ENCODE peak calls at places on chromosome 5, in ten cellular contexts. K is suprapubic skin, J is stomach, G is A549, U is ovary, D is HepG2, B is tibial nerve, E is H1, Z is esophagus muscularis mucosa, Q is sigmoid colon. P is an unnamed sample.

GRCh38 chr5:109399092-109399759 is 10.5 kb downstream of the PJA2 start:
- DNase-seq in K (no peak), Z (no peak), E (no peak), B (no peak), U (no peak), J (no peak), D (no peak), G (no peak), Q (no peak), P (no peak)

GRCh38 chr5:1670342-1670741 is 129.3 kb downstream of the MRPL36 start:
- DNase-seq in E (no peak), G (no peak), J (no peak), K (no peak), U (no peak), Z (peak; percentile 34), B (no peak), Q (no peak), D (no peak), P (no peak)

GRCh38 chr5:67971223-67971830 is 244.2 kb upstream of the PIK3R1 start:
- DNase-seq in B (no peak), K (no peak), D (peak; percentile 48), J (no peak), Z (no peak), E (no peak), G (no peak), U (peak; percentile 56), Q (peak; percentile 72), P (peak; percentile 13)

GRCh38 chr5:96651948-96652753 is 10.0 kb upstream of the CAST start:
- DNase-seq in B (no peak), D (no peak), J (no peak), K (no peak), G (peak; percentile 56), U (no peak), E (no peak), Q (no peak), Z (no peak), P (no peak)

GRCh38 chr5:157166494-157167218 is 592 bp upstream of the GARIN3 start:
- DNase-seq in E (no peak), J (no peak), D (no peak), B (no peak), Q (no peak), K (no peak), G (no peak), U (no peak), Z (peak; percentile 42), P (no peak)

GRCh38 chr5:1471997-1472963 is 27.0 kb upstream of the SLC6A3 start:
- DNase-seq in B (no peak), Q (no peak), G (no peak), K (no peak), D (no peak), U (peak; percentile 5), E (no peak), Z (no peak), J (no peak), P (no peak)

GRCh38 chr5:54553659-54554207 is 36.2 kb downstream of the SNX18 start:
- DNase-seq in Q (no peak), K (no peak), B (no peak), D (no peak), Z (peak; percentile 72), U (no peak), E (no peak), J (no peak), G (no peak), P (no peak)

GRCh38 chr5:96203761-96204160 is 229.3 kb downstream of the PCSK1 start:
- DNase-seq in E (no peak), D (no peak), K (no peak), B (no peak), G (no peak), Q (no peak), J (no peak), Z (no peak), U (no peak), P (no peak)

GRCh38 chr5:62653001-62653863 is 74.6 kb downstream of the LRRC70 start:
- DNase-seq in J (no peak), K (no peak), U (no peak), G (no peak), Z (peak; percentile 78), D (peak; percentile 14), B (no peak), E (no peak), Q (no peak), P (no peak)

GRCh38 chr5:33969572-33970452 is 14.7 kb downstream of the SLC45A2 start:
- DNase-seq in Z (no peak), U (no peak), B (no peak), E (no peak), D (peak; percentile 13), J (no peak), Q (no peak), K (no peak), G (peak; percentile 58), P (no peak)

GRCh38 chr5:6674421-6674820 is 38.8 kb upstream of the TENT4A start:
- DNase-seq in Z (no peak), B (no peak), K (no peak), J (no peak), E (no peak), U (no peak), Q (no peak), G (no peak), D (no peak), P (no peak)

GRCh38 chr5:180469586-180469865 is 24.7 kb upstream of the CNOT6 start:
- DNase-seq in E (no peak), D (no peak), K (no peak), B (no peak), Z (no peak), G (no peak), J (peak; percentile 20), Q (no peak), U (no peak), P (no peak)

GRCh38 chr5:6731465-6732237 is 18.4 kb downstream of the TENT4A start:
- DNase-seq in D (no peak), J (no peak), Q (peak; percentile 36), B (no peak), K (no peak), E (no peak), Z (no peak), G (no peak), U (no peak), P (no peak)

GRCh38 chr5:81787843-81788242 is 36.9 kb upstream of the SSBP2 start:
- DNase-seq in J (peak; percentile 63), D (no peak), Z (no peak), G (no peak), B (peak; percentile 63), Q (peak; percentile 89), K (peak; percentile 73), U (peak; percentile 45), E (peak; percentile 54), P (peak; percentile 55)

GRCh38 chr5:71982717-71983395 is 124.4 kb upstream of the MAP1B start:
- DNase-seq in G (no peak), D (no peak), K (no peak), U (no peak), Z (peak; percentile 12), Q (no peak), E (no peak), J (no peak), B (no peak), P (no peak)

GRCh38 chr5:175854231-175855040 is 16.9 kb upstream of the CPLX2 start:
- DNase-seq in Q (no peak), E (no peak), U (no peak), B (no peak), K (no peak), J (peak; percentile 33), G (peak; percentile 88), Z (no peak), D (peak; percentile 98), P (no peak)

GRCh38 chr5:17216974-17217325 is 481 bp upstream of the BASP1 start:
- DNase-seq in D (no peak), G (peak; percentile 64), Q (no peak), K (peak; percentile 78), B (no peak), E (no peak), U (peak; percentile 70), J (no peak), Z (no peak), P (no peak)
- TF ChIP-seq EP300 in D (no peak), G (no peak), Q (no peak), K (no peak), B (no peak), E (no peak), U (no peak), J (no peak), Z (no peak), P (no peak)

DNA sequence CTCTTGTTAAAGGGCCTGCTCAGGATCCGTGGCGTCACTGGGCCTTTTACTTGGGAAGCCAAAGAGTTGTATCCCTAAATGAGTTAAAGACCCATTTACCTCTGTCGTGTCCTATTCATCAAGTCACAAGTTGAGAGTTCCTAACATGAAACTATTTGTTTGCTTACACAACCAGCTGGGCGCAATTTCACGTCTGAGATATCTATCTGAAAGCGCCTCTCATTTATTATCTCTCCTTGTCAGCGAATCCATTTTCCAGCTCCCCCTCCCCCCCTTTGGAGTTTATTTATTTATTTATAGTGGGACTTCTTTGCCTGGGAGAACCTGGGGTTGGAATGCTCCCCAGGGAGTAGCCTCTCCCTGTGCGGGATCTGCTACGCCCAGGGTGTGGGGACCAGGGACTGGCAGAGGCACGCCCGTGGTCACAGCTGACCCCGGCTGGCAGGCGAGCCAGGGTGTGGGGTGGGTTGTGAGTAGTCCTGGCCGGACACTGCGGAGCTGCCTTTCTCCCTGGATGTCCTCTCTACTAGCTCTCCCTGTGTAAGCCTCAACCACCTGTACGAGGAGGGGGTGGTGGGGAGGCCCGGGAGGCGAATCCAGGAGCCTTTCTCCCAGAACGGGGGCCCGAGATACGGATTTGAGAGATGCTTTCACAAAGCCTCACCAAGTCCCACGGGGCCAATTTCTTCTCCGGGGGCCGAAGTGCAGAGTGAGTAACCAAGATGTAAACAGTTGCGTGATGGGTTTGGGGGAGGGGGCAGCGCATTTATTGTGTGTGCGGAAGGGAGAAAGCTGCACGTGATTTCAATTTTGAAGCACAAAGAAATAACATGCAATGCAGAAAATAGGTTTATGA is 15.3 kb downstream of the NR2F1 start:
- DNase-seq in K (no peak), D (no peak), G (no peak), U (no peak), E (no peak), B (no peak), J (no peak), Z (peak; percentile 83), Q (no peak), P (no peak)
- TF ChIP-seq POLR2A in K (no peak), D (no peak), G (no peak), U (no peak), E (no peak), B (no peak), J (no peak), Z (no peak), Q (no peak), P (no peak)

DNA sequence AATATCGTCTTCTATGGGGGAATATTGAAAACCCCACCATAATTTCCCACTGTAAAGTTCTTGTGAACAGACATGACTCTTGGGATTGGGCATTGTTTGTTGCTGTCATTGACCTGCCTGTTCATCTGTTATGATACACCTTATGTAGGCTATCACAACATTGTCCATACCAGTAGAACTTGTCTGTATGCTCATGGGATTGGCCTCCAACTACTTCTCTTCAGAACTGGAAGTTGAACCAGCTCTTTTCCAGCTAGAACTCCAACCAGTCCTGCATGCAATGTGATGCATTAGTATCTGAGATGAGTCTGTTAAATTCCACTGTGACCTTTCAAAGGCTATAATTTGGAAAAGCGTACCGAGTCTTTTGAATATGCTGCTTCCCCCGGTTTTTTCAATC is 102.1 kb downstream of the PLK2 start:
- DNase-seq in Z (no peak), Q (no peak), J (no peak), K (no peak), D (no peak), B (no peak), E (no peak), G (no peak), U (no peak), P (no peak)
- H3K27ac ChIP-seq in Z (no peak overlapping the region), Q (no peak overlapping the region), J (no peak overlapping the region), K (no peak overlapping the region), D (no peak overlapping the region), B (no peak overlapping the region), E (no peak overlapping the region), G (no peak overlapping the region), U (no peak overlapping the region), P (no peak overlapping the region)

GRCh38 chr5:168706655-168707069 is 127.5 kb upstream of the PANK3 start:
- DNase-seq in D (peak; percentile 25), G (peak; percentile 36), K (no peak), J (no peak), U (no peak), Z (no peak), Q (no peak), B (no peak), E (peak; percentile 58), P (no peak)
- TF ChIP-seq EP300 in D (no peak), G (no peak), K (no peak), J (no peak), U (no peak), Z (no peak), Q (no peak), B (no peak), E (no peak), P (no peak)

P was measured in transverse colon.